ENCODE peak calls at places on chromosomes 3 and 15, in six cellular contexts. U, K, B, O, W and Y are unnamed samples.

GRCh38 chr3:141782386-141782932 is 19.3 kb downstream of the GRK7 start:
- DNase-seq in U (no peak), K (peak), B (no peak), O (peak), W (peak), Y (no peak)

GRCh38 chr3:130838898-130839572 is 54.8 kb upstream of the ATP2C1 start:
- DNase-seq in U (no peak), K (no peak), B (no peak), O (no peak), W (no peak), Y (no peak)

GRCh38 chr3:163058190-163058854 is 1561.7 kb downstream of the OTOL1 start:
- DNase-seq in U (no peak), K (no peak), B (no peak), O (no peak), W (no peak), Y (no peak)

GRCh38 chr3:45943207-45943846 is at the start of gene CXCR6:
- DNase-seq in U (peak), K (peak), B (no peak), O (no peak), W (peak), Y (peak)

GRCh38 chr3:197368821-197369220 is 70.4 kb upstream of the DLG1 start:
- DNase-seq in U (no peak), K (no peak), B (no peak), O (no peak), W (peak), Y (no peak)

GRCh38 chr15:38671675-38672141 is 107.1 kb upstream of the RASGRP1 start:
- DNase-seq in U (peak), K (no peak), B (no peak), O (no peak), W (no peak), Y (no peak)

GRCh38 chr3:173109143-173109542 is 31.9 kb downstream of the SPATA16 start:
- DNase-seq in U (no peak), K (no peak), B (no peak), O (no peak), W (no peak), Y (no peak)

GRCh38 chr3:101859882-101860281 is 10.6 kb downstream of the NFKBIZ start:
- DNase-seq in U (no peak), K (no peak), B (no peak), O (no peak), W (no peak), Y (no peak)

GRCh38 chr3:25191703-25192102 is 236.4 kb upstream of the RARB start:
- DNase-seq in U (no peak), K (no peak), B (no peak), O (no peak), W (no peak), Y (no peak)

GRCh38 chr15:52227456-52227855 is 36.3 kb upstream of the GNB5 start:
- DNase-seq in U (peak), K (peak), B (peak), O (peak), W (peak), Y (peak)

GRCh38 chr3:98843301-98843959 is 58.1 kb downstream of the DCBLD2 start:
- DNase-seq in U (no peak), K (no peak), B (no peak), O (no peak), W (no peak), Y (peak)

GRCh38 chr3:45593708-45594601 is 596 bp upstream of the LIMD1 start:
- DNase-seq in U (peak), K (peak), B (peak), O (peak), W (peak), Y (peak)